ENCODE peak calls at places on chromosomes 1 and 21, in five cellular contexts. One of them, this sample, is unnamed.

GRCh38 chr1:16076871-16077250 is 3.4 kb upstream of the FAM131C start:
- DNase-seq in thoracic aorta: no peak
- DNase-seq in GM12878: no peak
- DNase-seq in H7: no peak
- DNase-seq in MM.1S: no peak
- DNase-seq in this sample: no peak

GRCh38 chr1:185464788-185465187 is 147.7 kb upstream of the IVNS1ABP start:
- DNase-seq in H7: no peak
- DNase-seq in thoracic aorta: no peak
- DNase-seq in GM12878: no peak
- DNase-seq in MM.1S: no peak
- DNase-seq in this sample: no peak

GRCh38 chr1:181896824-181897223 is 164.7 kb downstream of the ZNF648 start:
- DNase-seq in MM.1S: no peak
- DNase-seq in thoracic aorta: no peak
- DNase-seq in H7: no peak
- DNase-seq in GM12878: no peak
- DNase-seq in this sample: no peak

GRCh38 chr1:113811353-113811887 is 856 bp downstream of the RSBN1 start:
- DNase-seq in MM.1S: peak
- DNase-seq in GM12878: no peak
- DNase-seq in H7: peak
- DNase-seq in thoracic aorta: peak
- DNase-seq in this sample: peak

GRCh38 chr1:237191403-237191802 is 149.4 kb downstream of the RYR2 start:
- DNase-seq in GM12878: no peak
- DNase-seq in H7: no peak
- DNase-seq in thoracic aorta: no peak
- DNase-seq in MM.1S: no peak
- DNase-seq in this sample: no peak

GRCh38 chr21:46060596-46061061 is 37.3 kb upstream of the COL6A2 start:
- DNase-seq in GM12878: no peak
- DNase-seq in MM.1S: no peak
- DNase-seq in H7: peak
- DNase-seq in thoracic aorta: peak
- DNase-seq in this sample: no peak

GRCh38 chr1:197683895-197684553 is 91.3 kb downstream of the DENND1B start:
- DNase-seq in thoracic aorta: no peak
- DNase-seq in MM.1S: no peak
- DNase-seq in H7: no peak
- DNase-seq in GM12878: no peak
- DNase-seq in this sample: no peak

GRCh38 chr1:125118147-125118993 is 3933.6 kb downstream of the SRGAP2C start:
- DNase-seq in thoracic aorta: no peak
- DNase-seq in MM.1S: no peak
- DNase-seq in GM12878: no peak
- DNase-seq in H7: peak
- DNase-seq in this sample: no peak

GRCh38 chr1:61160526-61160925 is 78.2 kb downstream of the NFIA start:
- DNase-seq in H7: no peak
- DNase-seq in thoracic aorta: no peak
- DNase-seq in MM.1S: no peak
- DNase-seq in GM12878: no peak
- DNase-seq in this sample: no peak

GRCh38 chr1:226722240-226722900 is 16.7 kb downstream of the ITPKB start:
- DNase-seq in GM12878: no peak
- DNase-seq in thoracic aorta: no peak
- DNase-seq in MM.1S: no peak
- DNase-seq in H7: no peak
- DNase-seq in this sample: no peak

GRCh38 chr1:33455537-33456301 is 16.7 kb upstream of the ZSCAN20 start:
- DNase-seq in thoracic aorta: no peak
- DNase-seq in H7: peak
- DNase-seq in MM.1S: peak
- DNase-seq in GM12878: no peak
- DNase-seq in this sample: peak

GRCh38 chr1:207752456-207753132 is 740 bp downstream of the CD46 start:
- DNase-seq in thoracic aorta: no peak
- DNase-seq in MM.1S: peak
- DNase-seq in GM12878: no peak
- DNase-seq in H7: peak
- DNase-seq in this sample: no peak

GRCh38 chr1:188782220-188782841 is 1695.3 kb downstream of the BRINP3 start:
- DNase-seq in MM.1S: peak
- DNase-seq in thoracic aorta: no peak
- DNase-seq in GM12878: no peak
- DNase-seq in H7: peak
- DNase-seq in this sample: no peak

GRCh38 chr1:94707321-94708298 is 112.5 kb upstream of the SLC44A3 start:
- DNase-seq in H7: no peak
- DNase-seq in GM12878: no peak
- DNase-seq in MM.1S: no peak
- DNase-seq in thoracic aorta: no peak
- DNase-seq in this sample: no peak

GRCh38 chr21:26388731-26389231 is 184.3 kb downstream of the CYYR1 start:
- DNase-seq in MM.1S: no peak
- DNase-seq in GM12878: no peak
- DNase-seq in H7: no peak
- DNase-seq in thoracic aorta: no peak
- DNase-seq in this sample: no peak

GRCh38 chr1:31007462-31007991 is 58.0 kb downstream of the PUM1 start:
- DNase-seq in thoracic aorta: no peak
- DNase-seq in GM12878: no peak
- DNase-seq in MM.1S: no peak
- DNase-seq in H7: no peak
- DNase-seq in this sample: no peak

GRCh38 chr1:101507547-101507971 is 270.7 kb downstream of the S1PR1 start:
- DNase-seq in H7: no peak
- DNase-seq in MM.1S: no peak
- DNase-seq in GM12878: no peak
- DNase-seq in thoracic aorta: no peak
- DNase-seq in this sample: no peak

GRCh38 chr21:41759214-41759840 is 7.5 kb downstream of the RIPK4 start:
- DNase-seq in MM.1S: no peak
- DNase-seq in thoracic aorta: no peak
- DNase-seq in H7: peak
- DNase-seq in GM12878: no peak
- DNase-seq in this sample: no peak

GRCh38 chr1:112714313-112715263 is 544 bp downstream of the PPM1J start:
- DNase-seq in MM.1S: no peak
- DNase-seq in thoracic aorta: no peak
- DNase-seq in GM12878: no peak
- DNase-seq in H7: peak
- DNase-seq in this sample: no peak

GRCh38 chr1:184563308-184563707 is 176.5 kb downstream of the C1orf21 start:
- DNase-seq in GM12878: no peak
- DNase-seq in thoracic aorta: no peak
- DNase-seq in H7: peak
- DNase-seq in MM.1S: peak
- DNase-seq in this sample: no peak

GRCh38 chr1:65949230-65949626 is 156.5 kb downstream of the PDE4B start:
- DNase-seq in GM12878: no peak
- DNase-seq in H7: no peak
- DNase-seq in thoracic aorta: no peak
- DNase-seq in MM.1S: no peak
- DNase-seq in this sample: no peak

GRCh38 chr1:60265560-60266535 is 192.3 kb upstream of the C1orf87 start:
- DNase-seq in H7: no peak
- DNase-seq in thoracic aorta: no peak
- DNase-seq in MM.1S: no peak
- DNase-seq in GM12878: no peak
- DNase-seq in this sample: no peak

GRCh38 chr1:18234790-18235242 is 127.2 kb downstream of the IGSF21 start:
- DNase-seq in MM.1S: peak
- DNase-seq in thoracic aorta: no peak
- DNase-seq in H7: peak
- DNase-seq in GM12878: no peak
- DNase-seq in this sample: no peak

GRCh38 chr1:157404063-157404501 is 148.2 kb downstream of the FCRL5 start:
- DNase-seq in thoracic aorta: no peak
- DNase-seq in MM.1S: no peak
- DNase-seq in GM12878: no peak
- DNase-seq in H7: no peak
- DNase-seq in this sample: peak

GRCh38 chr1:165298081-165298820 is 58.3 kb downstream of the LMX1A start:
- DNase-seq in H7: no peak
- DNase-seq in GM12878: no peak
- DNase-seq in MM.1S: no peak
- DNase-seq in thoracic aorta: no peak
- DNase-seq in this sample: no peak

GRCh38 chr1:3752400-3752945 is at the start of gene CCDC27:
- DNase-seq in H7: no peak
- DNase-seq in GM12878: no peak
- DNase-seq in MM.1S: no peak
- DNase-seq in thoracic aorta: no peak
- DNase-seq in this sample: no peak

GRCh38 chr1:30403732-30404131 is 319.7 kb downstream of the MATN1 start:
- DNase-seq in H7: no peak
- DNase-seq in MM.1S: no peak
- DNase-seq in thoracic aorta: no peak
- DNase-seq in GM12878: no peak
- DNase-seq in this sample: no peak

GRCh38 chr1:90000934-90001676 is 6.2 kb downstream of the ZNF326 start:
- DNase-seq in MM.1S: peak
- DNase-seq in GM12878: no peak
- DNase-seq in H7: no peak
- DNase-seq in thoracic aorta: no peak
- DNase-seq in this sample: no peak

GRCh38 chr21:35265170-35265877 is 216.2 kb upstream of the RUNX1 start:
- DNase-seq in MM.1S: no peak
- DNase-seq in GM12878: no peak
- DNase-seq in thoracic aorta: no peak
- DNase-seq in H7: no peak
- DNase-seq in this sample: no peak

GRCh38 chr1:21451212-21451611 is 11.3 kb downstream of the NBPF3 start:
- DNase-seq in MM.1S: no peak
- DNase-seq in H7: no peak
- DNase-seq in GM12878: no peak
- DNase-seq in thoracic aorta: no peak
- DNase-seq in this sample: no peak

GRCh38 chr1:10495475-10495817 is 20.7 kb downstream of the PEX14 start:
- DNase-seq in thoracic aorta: no peak
- DNase-seq in H7: no peak
- DNase-seq in GM12878: no peak
- DNase-seq in MM.1S: no peak
- DNase-seq in this sample: no peak
- H3K4me3 ChIP-seq in thoracic aorta: peak
- H3K4me3 ChIP-seq in H7: no peak
- H3K4me3 ChIP-seq in GM12878: peak
- H3K4me3 ChIP-seq in MM.1S: peak
- H3K4me3 ChIP-seq in this sample: peak

GRCh38 chr1:51956528-51957509 is 33.7 kb downstream of the RAB3B start:
- DNase-seq in GM12878: no peak
- DNase-seq in thoracic aorta: no peak
- DNase-seq in MM.1S: no peak
- DNase-seq in H7: peak
- DNase-seq in this sample: no peak
- H3K4me3 ChIP-seq in GM12878: no peak
- H3K4me3 ChIP-seq in thoracic aorta: no peak
- H3K4me3 ChIP-seq in MM.1S: no peak
- H3K4me3 ChIP-seq in H7: no peak
- H3K4me3 ChIP-seq in this sample: no peak

DNA sequence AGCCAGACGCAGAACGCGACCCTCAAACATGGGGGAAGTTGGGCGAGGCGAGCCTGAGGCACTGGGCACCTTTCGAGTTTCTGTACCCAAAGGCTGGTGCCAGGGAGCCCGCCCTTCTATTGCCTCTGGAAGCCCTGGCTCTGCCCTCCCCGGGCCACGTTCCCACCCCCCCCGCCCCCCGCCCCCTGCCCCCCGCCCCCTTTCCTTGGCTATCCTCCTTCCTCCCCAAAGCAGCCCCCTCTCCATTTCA is 2.2 kb upstream of the ZBTB7B start:
- DNase-seq in GM12878: no peak
- DNase-seq in MM.1S: peak
- DNase-seq in H7: no peak
- DNase-seq in thoracic aorta: no peak
- DNase-seq in this sample: no peak
- H3K4me3 ChIP-seq in GM12878: peak
- H3K4me3 ChIP-seq in MM.1S: peak
- H3K4me3 ChIP-seq in H7: peak
- H3K4me3 ChIP-seq in thoracic aorta: peak
- H3K4me3 ChIP-seq in this sample: peak

GRCh38 chr1:109986054-109986444 is 1.5 kb downstream of the AHCYL1 start:
- DNase-seq in H7: no peak
- DNase-seq in GM12878: no peak
- DNase-seq in MM.1S: no peak
- DNase-seq in thoracic aorta: no peak
- DNase-seq in this sample: no peak

GRCh38 chr1:109985251-109986053 is 887 bp downstream of the AHCYL1 start:
- DNase-seq in MM.1S: no peak
- DNase-seq in H7: no peak
- DNase-seq in thoracic aorta: no peak
- DNase-seq in GM12878: no peak
- DNase-seq in this sample: no peak

GRCh38 chr1:109984456-109985250 is at the start of gene AHCYL1:
- DNase-seq in GM12878: peak
- DNase-seq in MM.1S: peak
- DNase-seq in H7: peak
- DNase-seq in thoracic aorta: peak
- DNase-seq in this sample: peak

GRCh38 chr1:109983380-109984189 is 980 bp upstream of the AHCYL1 start:
- DNase-seq in H7: no peak
- DNase-seq in MM.1S: no peak
- DNase-seq in GM12878: no peak
- DNase-seq in thoracic aorta: no peak
- DNase-seq in this sample: no peak

DNA sequence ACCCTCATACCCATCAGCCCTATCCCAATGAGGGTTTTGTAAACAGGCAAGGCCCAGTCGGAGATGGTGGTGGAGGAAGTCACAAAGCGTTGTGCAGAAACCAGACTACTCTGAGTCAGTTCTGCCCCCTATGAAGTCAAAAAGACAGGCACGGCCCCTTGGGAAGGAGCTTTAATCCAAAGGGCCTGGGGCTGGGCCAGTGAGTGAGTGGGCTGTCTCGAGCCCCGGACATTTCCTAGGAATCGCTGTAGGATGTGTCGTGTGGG is 442 bp upstream of the AHCYL1 start:
- DNase-seq in MM.1S: no peak
- DNase-seq in GM12878: no peak
- DNase-seq in H7: no peak
- DNase-seq in thoracic aorta: no peak
- DNase-seq in this sample: no peak
- H3K4me3 ChIP-seq in MM.1S: peak
- H3K4me3 ChIP-seq in GM12878: no peak
- H3K4me3 ChIP-seq in H7: no peak
- H3K4me3 ChIP-seq in thoracic aorta: peak
- H3K4me3 ChIP-seq in this sample: no peak

DNA sequence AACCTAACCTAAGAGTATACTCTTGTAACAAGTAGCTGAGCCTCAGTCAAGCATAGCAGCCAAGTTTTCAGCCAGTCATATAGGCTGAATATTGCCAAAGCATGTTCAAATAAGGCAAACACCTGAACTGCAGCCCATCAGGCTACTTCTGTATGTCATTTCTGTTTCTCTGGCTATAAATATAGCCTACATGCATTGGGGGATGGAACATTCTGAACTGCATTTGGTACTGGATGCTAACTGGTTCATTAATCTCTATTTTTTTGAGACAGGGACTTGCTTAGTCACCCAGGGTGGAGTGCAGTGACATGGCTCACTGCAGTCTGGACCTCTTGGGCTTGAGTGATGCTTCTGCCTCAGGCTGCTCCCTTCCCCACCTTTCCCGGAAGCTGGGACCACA is 37.3 kb downstream of the MAST2 start:
- DNase-seq in H7: no peak
- DNase-seq in GM12878: no peak
- DNase-seq in MM.1S: no peak
- DNase-seq in thoracic aorta: no peak
- DNase-seq in this sample: peak
- H3K4me3 ChIP-seq in H7: no peak
- H3K4me3 ChIP-seq in GM12878: peak
- H3K4me3 ChIP-seq in MM.1S: no peak
- H3K4me3 ChIP-seq in thoracic aorta: no peak
- H3K4me3 ChIP-seq in this sample: no peak